ENCODE peak calls at places on chromosomes 11 and 22, in four cellular contexts. One of them, this sample, is unnamed. For H3K4me1, the result is how much of the 10 kb centered on the place peaks cover.

GRCh38 chr11:38460901-38461300 is 1862.9 kb upstream of the RAG2 start:
- DNase-seq in breast epithelium: peak
- DNase-seq in sigmoid colon: no peak
- DNase-seq in pancreas: peak
- DNase-seq in this sample: no peak

GRCh38 chr11:11580831-11581492 is 40.8 kb downstream of the GALNT18 start:
- DNase-seq in breast epithelium: no peak
- DNase-seq in sigmoid colon: no peak
- DNase-seq in pancreas: no peak
- DNase-seq in this sample: no peak

GRCh38 chr11:61153593-61154090 is 7.6 kb downstream of the VPS37C start:
- DNase-seq in breast epithelium: peak
- DNase-seq in sigmoid colon: peak
- DNase-seq in pancreas: no peak
- DNase-seq in this sample: no peak

GRCh38 chr11:69658606-69659450 is 16.3 kb downstream of the LTO1 start:
- DNase-seq in breast epithelium: no peak
- DNase-seq in sigmoid colon: no peak
- DNase-seq in pancreas: no peak
- DNase-seq in this sample: no peak

GRCh38 chr11:126403039-126403438 is 47.6 kb downstream of the ST3GAL4 start:
- DNase-seq in breast epithelium: no peak
- DNase-seq in sigmoid colon: no peak
- DNase-seq in pancreas: no peak
- DNase-seq in this sample: no peak

GRCh38 chr11:44589301-44589700 is 23.8 kb downstream of the CD82 start:
- DNase-seq in breast epithelium: no peak
- DNase-seq in sigmoid colon: peak
- DNase-seq in pancreas: no peak
- DNase-seq in this sample: no peak

GRCh38 chr11:9214765-9215164 is 50.4 kb downstream of the DENND5A start:
- DNase-seq in breast epithelium: no peak
- DNase-seq in sigmoid colon: no peak
- DNase-seq in pancreas: no peak
- DNase-seq in this sample: no peak

GRCh38 chr11:126122863-126123262 is 60.2 kb upstream of the CDON start:
- DNase-seq in breast epithelium: no peak
- DNase-seq in sigmoid colon: peak
- DNase-seq in pancreas: no peak
- DNase-seq in this sample: no peak

GRCh38 chr11:14414470-14415461 is 55.8 kb upstream of the RRAS2 start:
- DNase-seq in breast epithelium: no peak
- DNase-seq in sigmoid colon: no peak
- DNase-seq in pancreas: no peak
- DNase-seq in this sample: no peak

GRCh38 chr11:121929581-121929980 is 186.4 kb downstream of the BLID start:
- DNase-seq in breast epithelium: no peak
- DNase-seq in sigmoid colon: no peak
- DNase-seq in pancreas: peak
- DNase-seq in this sample: no peak

GRCh38 chr22:35627267-35628041 is 10.3 kb upstream of the MB start:
- DNase-seq in breast epithelium: peak
- DNase-seq in sigmoid colon: peak
- DNase-seq in pancreas: peak
- DNase-seq in this sample: peak

GRCh38 chr22:22755778-22756100 is 111.3 kb downstream of the GGTLC2 start:
- DNase-seq in breast epithelium: no peak
- DNase-seq in sigmoid colon: no peak
- DNase-seq in pancreas: no peak
- DNase-seq in this sample: no peak

GRCh38 chr11:62472063-62472884 is 53.4 kb downstream of the SCGB1A1 start:
- DNase-seq in breast epithelium: no peak
- DNase-seq in sigmoid colon: peak
- DNase-seq in pancreas: no peak
- DNase-seq in this sample: no peak

GRCh38 chr22:46561435-46561905 is 24.1 kb upstream of the CELSR1 start:
- DNase-seq in breast epithelium: no peak
- DNase-seq in sigmoid colon: no peak
- DNase-seq in pancreas: no peak
- DNase-seq in this sample: no peak

GRCh38 chr11:8863838-8864237 is 47.2 kb upstream of the AKIP1 start:
- DNase-seq in breast epithelium: no peak
- DNase-seq in sigmoid colon: no peak
- DNase-seq in pancreas: no peak
- DNase-seq in this sample: no peak

GRCh38 chr11:838441-839279 is 3.7 kb downstream of the POLR2L start:
- DNase-seq in breast epithelium: no peak
- DNase-seq in sigmoid colon: no peak
- DNase-seq in pancreas: no peak
- DNase-seq in this sample: no peak

GRCh38 chr11:121318848-121319834 is 26.6 kb downstream of the SC5D start:
- DNase-seq in breast epithelium: no peak
- DNase-seq in sigmoid colon: no peak
- DNase-seq in pancreas: no peak
- DNase-seq in this sample: no peak

GRCh38 chr22:47060718-47061117 is 298.3 kb downstream of the TBC1D22A start:
- DNase-seq in breast epithelium: peak
- DNase-seq in sigmoid colon: peak
- DNase-seq in pancreas: no peak
- DNase-seq in this sample: no peak

GRCh38 chr22:26134654-26135330 is 34.5 kb upstream of the SEZ6L start:
- DNase-seq in breast epithelium: no peak
- DNase-seq in sigmoid colon: no peak
- DNase-seq in pancreas: no peak
- DNase-seq in this sample: no peak

GRCh38 chr11:68979931-68980775 is 633 bp downstream of the MRGPRD start:
- DNase-seq in breast epithelium: peak
- DNase-seq in sigmoid colon: peak
- DNase-seq in pancreas: no peak
- DNase-seq in this sample: no peak

GRCh38 chr11:121615506-121615905 is 162.7 kb upstream of the SORL1-AS1 start:
- DNase-seq in breast epithelium: no peak
- DNase-seq in sigmoid colon: no peak
- DNase-seq in pancreas: no peak
- DNase-seq in this sample: no peak

GRCh38 chr11:13297917-13298356 is 20.3 kb downstream of the BMAL1 start:
- DNase-seq in breast epithelium: no peak
- DNase-seq in sigmoid colon: no peak
- DNase-seq in pancreas: no peak
- DNase-seq in this sample: no peak

GRCh38 chr22:27804683-27805297 is 3.2 kb upstream of the MN1 start:
- DNase-seq in breast epithelium: no peak
- DNase-seq in sigmoid colon: peak
- DNase-seq in pancreas: peak
- DNase-seq in this sample: no peak

DNA sequence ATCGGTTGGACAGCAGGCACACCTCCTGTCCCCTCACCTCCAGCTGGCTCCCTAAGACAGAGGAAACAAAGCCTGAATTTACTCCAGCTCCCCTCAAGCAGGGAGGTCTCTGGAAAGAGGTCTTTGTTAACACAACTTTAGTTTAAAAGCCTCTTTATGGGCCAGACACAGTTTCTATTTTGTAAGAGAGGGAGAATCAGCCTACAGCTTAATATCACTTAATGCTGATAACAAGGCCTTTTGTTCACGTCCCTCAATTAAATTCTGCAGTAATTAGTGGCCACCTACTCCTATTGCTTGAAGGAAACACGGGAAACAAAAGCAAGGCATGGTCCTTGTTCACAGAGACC is 36.2 kb downstream of the PLEKHA7 start:
- DNase-seq in breast epithelium: no peak
- DNase-seq in sigmoid colon: no peak
- DNase-seq in pancreas: no peak
- DNase-seq in this sample: no peak
- H3K4me1 ChIP-seq in breast epithelium: under half
- H3K4me1 ChIP-seq in sigmoid colon: under half
- H3K4me1 ChIP-seq in pancreas: under half
- H3K4me1 ChIP-seq in this sample: under half

GRCh38 chr11:71438650-71439049 is 9.5 kb downstream of the DHCR7 start:
- DNase-seq in breast epithelium: no peak
- DNase-seq in sigmoid colon: no peak
- DNase-seq in pancreas: no peak
- DNase-seq in this sample: no peak

GRCh38 chr11:71441251-71441650 is 6.9 kb downstream of the DHCR7 start:
- DNase-seq in breast epithelium: no peak
- DNase-seq in sigmoid colon: no peak
- DNase-seq in pancreas: no peak
- DNase-seq in this sample: no peak

GRCh38 chr11:71442123-71442522 is 6.1 kb downstream of the DHCR7 start:
- DNase-seq in breast epithelium: no peak
- DNase-seq in sigmoid colon: no peak
- DNase-seq in pancreas: no peak
- DNase-seq in this sample: no peak

GRCh38 chr11:71437879-71438278 is 10.3 kb downstream of the DHCR7 start:
- DNase-seq in breast epithelium: no peak
- DNase-seq in sigmoid colon: no peak
- DNase-seq in pancreas: no peak
- DNase-seq in this sample: no peak

DNA sequence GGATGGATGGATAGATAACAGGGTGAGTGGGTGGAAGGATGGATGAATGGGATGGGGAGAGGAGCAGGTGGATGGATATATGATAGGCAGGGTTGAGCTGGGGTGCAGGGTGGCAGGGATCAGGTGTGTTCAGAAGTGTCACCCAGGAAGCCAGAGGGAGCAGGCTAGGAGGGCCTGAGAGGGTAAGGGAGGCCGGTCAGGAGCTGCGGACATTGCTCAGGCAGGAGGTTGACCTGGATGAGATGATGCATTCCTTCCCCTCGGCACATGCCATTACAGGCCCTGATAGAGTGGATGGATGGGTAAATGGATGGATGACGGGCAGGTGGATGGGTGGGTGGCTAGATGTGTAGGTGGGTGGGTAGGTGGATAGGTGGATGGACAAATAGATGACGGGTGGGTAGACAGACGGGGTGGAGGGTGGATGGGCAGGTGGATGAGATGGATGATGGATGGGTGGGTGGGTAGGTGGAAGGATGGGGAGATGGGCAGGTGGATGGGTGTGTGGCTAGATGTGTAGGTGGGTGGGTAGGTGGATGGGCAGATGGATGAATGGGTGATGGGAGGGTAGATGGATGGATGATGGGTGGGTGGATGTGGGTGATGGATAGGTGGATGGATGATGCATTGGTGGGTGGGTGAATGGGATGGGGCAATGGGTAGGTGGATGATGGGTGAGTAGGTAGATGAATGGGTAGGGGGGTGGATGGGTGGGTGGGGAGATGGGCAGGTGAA is 8.0 kb downstream of the DHCR7 start:
- DNase-seq in breast epithelium: no peak
- DNase-seq in sigmoid colon: no peak
- DNase-seq in pancreas: no peak
- DNase-seq in this sample: no peak
- H3K4me3 ChIP-seq in breast epithelium: no peak
- H3K4me3 ChIP-seq in sigmoid colon: no peak
- H3K4me3 ChIP-seq in pancreas: no peak
- H3K4me3 ChIP-seq in this sample: no peak

DNA sequence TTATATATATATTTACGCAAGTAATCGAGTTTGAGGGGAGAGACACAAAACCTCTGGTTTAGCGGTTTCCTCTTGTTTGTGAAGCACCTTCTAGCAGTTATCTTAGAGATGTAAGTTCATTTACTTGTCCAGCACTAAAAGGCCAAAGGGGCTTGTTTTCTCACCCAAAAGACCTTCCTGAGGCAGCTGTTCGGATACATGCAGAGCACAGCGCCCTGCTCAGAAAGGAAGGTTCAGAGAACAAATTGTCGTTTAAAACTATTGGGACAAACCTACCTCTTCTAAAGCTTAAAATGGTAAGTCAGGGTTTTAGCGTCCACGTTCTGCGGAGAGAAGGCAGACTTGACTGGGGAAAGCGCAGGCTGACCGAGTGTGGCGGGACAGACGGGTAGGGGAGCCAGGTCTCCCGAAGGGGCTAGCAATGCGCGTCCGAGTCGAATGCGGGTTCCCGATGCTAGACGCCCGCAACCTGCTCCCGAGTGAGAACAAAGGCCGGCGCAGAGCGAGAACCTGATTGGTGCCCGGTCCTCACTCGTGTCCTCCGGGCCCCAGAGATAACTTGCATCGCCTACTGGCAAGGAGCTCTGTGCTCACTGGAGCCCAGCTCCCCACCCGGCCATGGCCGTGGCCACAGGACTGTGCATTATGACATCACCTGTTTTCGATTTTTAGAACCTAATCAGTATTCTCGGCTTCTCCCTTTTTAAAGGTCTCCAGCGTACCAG is 1.0 kb upstream of the SESN3 start:
- DNase-seq in breast epithelium: peak
- DNase-seq in sigmoid colon: peak
- DNase-seq in pancreas: peak
- DNase-seq in this sample: no peak
- H3K4me1 ChIP-seq in breast epithelium: under half
- H3K4me1 ChIP-seq in sigmoid colon: under half
- H3K4me1 ChIP-seq in pancreas: under half
- H3K4me1 ChIP-seq in this sample: under half

GRCh38 chr11:47376183-47376542 is 2.2 kb downstream of the SPI1 start:
- DNase-seq in breast epithelium: no peak
- DNase-seq in sigmoid colon: no peak
- DNase-seq in pancreas: no peak
- DNase-seq in this sample: no peak
- H3K4me3 ChIP-seq in breast epithelium: peak
- H3K4me3 ChIP-seq in sigmoid colon: peak
- H3K4me3 ChIP-seq in pancreas: no peak
- H3K4me3 ChIP-seq in this sample: peak

GRCh38 chr11:111406091-111406490 is 27.0 kb upstream of the POU2AF1 start:
- DNase-seq in breast epithelium: no peak
- DNase-seq in sigmoid colon: no peak
- DNase-seq in pancreas: no peak
- DNase-seq in this sample: no peak

GRCh38 chr11:111408789-111409727 is 30.0 kb upstream of the POU2AF1 start:
- DNase-seq in breast epithelium: no peak
- DNase-seq in sigmoid colon: no peak
- DNase-seq in pancreas: no peak
- DNase-seq in this sample: no peak

GRCh38 chr11:111405551-111405950 is 26.5 kb upstream of the POU2AF1 start:
- DNase-seq in breast epithelium: no peak
- DNase-seq in sigmoid colon: no peak
- DNase-seq in pancreas: no peak
- DNase-seq in this sample: no peak

GRCh38 chr11:111406589-111406988 is 27.5 kb upstream of the POU2AF1 start:
- DNase-seq in breast epithelium: no peak
- DNase-seq in sigmoid colon: no peak
- DNase-seq in pancreas: no peak
- DNase-seq in this sample: no peak

GRCh38 chr11:111407652-111408051 is 28.6 kb upstream of the POU2AF1 start:
- DNase-seq in breast epithelium: no peak
- DNase-seq in sigmoid colon: no peak
- DNase-seq in pancreas: no peak
- DNase-seq in this sample: no peak
- H3K4me1 ChIP-seq in breast epithelium: under half
- H3K4me1 ChIP-seq in sigmoid colon: under half
- H3K4me1 ChIP-seq in pancreas: under half
- H3K4me1 ChIP-seq in this sample: under half

DNA sequence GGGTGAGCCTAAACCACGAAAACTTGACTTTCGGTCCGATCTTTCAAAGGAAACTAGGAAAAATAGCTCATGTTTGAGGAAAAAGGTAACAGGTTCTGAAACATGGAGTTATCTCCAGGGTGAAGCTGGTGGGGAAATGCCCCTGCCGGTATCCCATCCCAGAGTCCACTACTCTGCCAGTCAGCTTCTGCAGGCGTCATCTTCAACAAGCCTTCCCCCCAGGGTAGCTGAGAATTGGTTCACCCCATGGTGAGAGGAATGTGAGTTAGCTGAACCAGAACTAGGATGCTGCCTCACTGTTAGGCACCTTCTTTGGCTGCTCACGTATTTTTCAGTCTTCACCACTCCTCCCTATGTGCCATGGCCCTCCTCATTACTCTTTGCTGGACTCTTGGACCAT is 1.1 kb downstream of the GVQW3 start:
- DNase-seq in breast epithelium: no peak
- DNase-seq in sigmoid colon: no peak
- DNase-seq in pancreas: no peak
- DNase-seq in this sample: no peak
- H3K4me3 ChIP-seq in breast epithelium: no peak
- H3K4me3 ChIP-seq in sigmoid colon: no peak
- H3K4me3 ChIP-seq in pancreas: peak
- H3K4me3 ChIP-seq in this sample: no peak

This sample was measured in thoracic aorta.